ENCODE peak calls at places on chromosomes 12 and 14, in five cellular contexts. B is SK-N-SH, Y is IMR-90, Z is A549, H is K562. J is an unnamed sample.

GRCh38 chr12:6364037-6364360 is 11.4 kb downstream of the SCNN1A start:
- DNase-seq in H (no peak), Z (no peak), Y (no peak), B (no peak), J (no peak)

GRCh38 chr12:85273411-85274075 is 6.5 kb upstream of the ALX1 start:
- DNase-seq in B (no peak), Y (no peak), Z (no peak), H (no peak), J (no peak)

GRCh38 chr12:132362966-132363660 is 33.7 kb upstream of the GALNT9 start:
- DNase-seq in H (no peak), B (no peak), Z (no peak), Y (no peak), J (no peak)

GRCh38 chr14:101839236-101839635 is 77.7 kb downstream of the PPP2R5C start:
- DNase-seq in Z (no peak), B (no peak), Y (no peak), H (no peak), J (peak)

GRCh38 chr12:101663298-101663697 is 34.1 kb upstream of the CHPT1 start:
- DNase-seq in Y (no peak), H (no peak), B (no peak), Z (no peak), J (no peak)

GRCh38 chr14:73718742-73719251 is 4.6 kb upstream of the PNMA1 start:
- DNase-seq in Z (no peak), H (no peak), Y (no peak), B (peak), J (no peak)

GRCh38 chr12:64522807-64523206 is 70.9 kb downstream of the TBK1 start:
- DNase-seq in Z (no peak), B (no peak), H (no peak), Y (peak), J (no peak)

GRCh38 chr12:31506907-31507306 is 84.0 kb downstream of the DENND5B start:
- DNase-seq in Y (peak), H (no peak), B (no peak), Z (no peak), J (no peak)

GRCh38 chr14:38065101-38065762 is 142.5 kb upstream of the SSTR1 start:
- DNase-seq in B (no peak), H (no peak), Z (no peak), Y (no peak), J (no peak)

GRCh38 chr12:19683178-19683927 is 244.1 kb downstream of the AEBP2 start:
- DNase-seq in Z (peak), Y (peak), H (no peak), B (no peak), J (no peak)

GRCh38 chr12:10243803-10244520 is 31.3 kb downstream of the GABARAPL1 start:
- DNase-seq in Z (no peak), Y (no peak), H (no peak), B (no peak), J (peak)

GRCh38 chr14:92544051-92544730 is 30.6 kb downstream of the RIN3 start:
- DNase-seq in Y (no peak), H (no peak), Z (no peak), B (no peak), J (no peak)

GRCh38 chr14:102363182-102363952 is 626 bp downstream of the TECPR2 start:
- DNase-seq in H (peak), B (no peak), Z (peak), Y (peak), J (no peak)

GRCh38 chr12:117685115-117685926 is 283.5 kb downstream of the KSR2 start:
- DNase-seq in Y (no peak), B (peak), Z (peak), H (peak), J (no peak)

GRCh38 chr12:51238037-51238509 is 553 bp upstream of the DAZAP2 start:
- DNase-seq in Y (no peak), H (no peak), B (peak), Z (no peak), J (no peak)

GRCh38 chr12:55713721-55714120 is 2.1 kb upstream of the BLOC1S1 start:
- DNase-seq in Z (peak), H (no peak), Y (peak), B (no peak), J (no peak)

GRCh38 chr12:132356686-132357622 is 27.6 kb upstream of the GALNT9 start:
- DNase-seq in B (no peak), H (peak), Z (peak), Y (peak), J (no peak)

GRCh38 chr14:94317259-94317658 is 5.9 kb downstream of the SERPINA6 start:
- DNase-seq in H (no peak), B (no peak), Z (no peak), Y (no peak), J (no peak)

GRCh38 chr12:47851303-47851952 is 31.7 kb upstream of the HDAC7 start:
- DNase-seq in Y (no peak), H (no peak), Z (no peak), B (no peak), J (no peak)

GRCh38 chr12:42756841-42757661 is 167.5 kb upstream of the PRICKLE1 start:
- DNase-seq in Y (peak), Z (peak), B (no peak), H (no peak), J (no peak)

GRCh38 chr12:47885012-47885501 is 19.7 kb downstream of the VDR start:
- DNase-seq in Y (no peak), B (no peak), Z (no peak), H (peak), J (peak)

GRCh38 chr12:4307593-4308333 is 13.2 kb upstream of the TIGAR start:
- DNase-seq in Z (peak), Y (peak), B (peak), H (peak), J (no peak)

GRCh38 chr14:99820702-99821331 is 27.6 kb downstream of the EML1 start:
- DNase-seq in H (no peak), Y (no peak), B (no peak), Z (no peak), J (no peak)

GRCh38 chr14:58501214-58501816 is 73.8 kb downstream of the KIAA0586 start:
- DNase-seq in B (peak), Y (peak), H (peak), Z (peak), J (peak)

GRCh38 chr12:18747960-18748359 is 10.0 kb downstream of the CAPZA3 start:
- DNase-seq in Y (peak), B (no peak), Z (no peak), H (no peak), J (no peak)

GRCh38 chr12:25063873-25064598 is 115.1 kb upstream of the BCAT1 start:
- DNase-seq in Z (no peak), B (no peak), Y (no peak), H (no peak), J (no peak)

GRCh38 chr12:52005903-52006703 is 643 bp upstream of the TAMALIN start:
- DNase-seq in Z (no peak), Y (no peak), B (no peak), H (no peak), J (peak)

GRCh38 chr14:68669101-68669500 is 123.8 kb downstream of the ZFP36L1 start:
- DNase-seq in B (no peak), Z (no peak), H (no peak), Y (no peak), J (no peak)

DNA sequence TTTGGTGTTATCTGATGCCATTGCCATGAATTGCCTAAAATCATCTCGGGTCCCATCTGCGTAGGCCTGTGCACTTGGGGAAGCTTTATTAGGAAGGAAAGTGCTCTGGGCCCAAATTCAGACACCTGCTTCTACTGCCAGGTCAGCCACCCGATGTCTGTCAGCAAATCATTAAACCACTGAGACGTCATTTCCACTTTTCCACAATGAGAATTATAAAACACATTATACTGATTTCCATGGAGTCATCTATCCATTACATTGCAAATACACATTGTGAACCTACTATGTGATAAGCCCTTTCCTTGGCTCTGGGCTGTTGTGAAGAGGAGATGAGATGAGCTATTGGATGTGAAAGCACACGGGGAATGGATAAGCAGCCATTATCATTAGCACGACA is 1022.9 kb downstream of the BCL11B start:
- DNase-seq in B (no peak), H (no peak), Y (no peak), Z (no peak), J (no peak)
- TF ChIP-seq RCOR1 in B (no peak), H (no peak), Y (no peak), Z (no peak), J (no peak)

DNA sequence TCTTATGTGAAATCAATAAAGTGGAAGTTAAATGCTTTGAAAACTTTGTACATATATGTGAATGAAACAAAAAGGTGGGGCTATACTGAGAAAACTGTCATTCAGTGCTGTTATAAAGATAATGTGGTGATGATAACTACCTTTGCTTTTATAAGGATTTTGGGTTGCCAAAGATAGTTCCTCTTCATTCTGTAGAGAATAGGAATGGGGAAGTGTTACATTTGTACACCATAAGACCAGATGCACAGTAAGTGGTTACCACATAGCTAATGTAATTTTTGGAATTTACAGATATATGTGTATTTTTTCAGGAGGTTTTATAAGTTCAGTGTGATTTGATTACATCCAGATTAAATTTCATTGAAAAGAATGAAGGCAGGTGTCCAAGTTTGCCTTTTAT is 18.1 kb downstream of the RAB21 start:
- DNase-seq in Z (no peak), Y (no peak), H (no peak), B (no peak), J (no peak)
- TF ChIP-seq RCOR1 in Z (no peak), Y (no peak), H (no peak), B (no peak), J (no peak)

GRCh38 chr14:81400202-81400678 is at the start of gene STON2:
- DNase-seq in Y (no peak), B (no peak), Z (peak), H (peak), J (no peak)
- TF ChIP-seq RCOR1 in Y (no peak), B (no peak), Z (no peak), H (peak), J (no peak)

GRCh38 chr14:35158951-35159653 is 36.8 kb downstream of the PRORP start:
- DNase-seq in Y (peak), Z (no peak), B (no peak), H (no peak), J (no peak)

GRCh38 chr14:35158491-35158890 is 36.1 kb downstream of the PRORP start:
- DNase-seq in Z (no peak), Y (no peak), B (no peak), H (no peak), J (no peak)

GRCh38 chr14:35159742-35160409 is 37.5 kb downstream of the PRORP start:
- DNase-seq in H (no peak), Y (peak), Z (peak), B (no peak), J (no peak)

GRCh38 chr14:35163384-35163783 is 41.0 kb downstream of the PRORP start:
- DNase-seq in Y (no peak), B (no peak), H (no peak), Z (no peak), J (no peak)

GRCh38 chr14:35161231-35161630 is 38.9 kb downstream of the PRORP start:
- DNase-seq in B (no peak), H (no peak), Z (peak), Y (peak), J (no peak)
- TF ChIP-seq RCOR1 in B (no peak), H (no peak), Z (no peak), Y (no peak), J (no peak)

DNA sequence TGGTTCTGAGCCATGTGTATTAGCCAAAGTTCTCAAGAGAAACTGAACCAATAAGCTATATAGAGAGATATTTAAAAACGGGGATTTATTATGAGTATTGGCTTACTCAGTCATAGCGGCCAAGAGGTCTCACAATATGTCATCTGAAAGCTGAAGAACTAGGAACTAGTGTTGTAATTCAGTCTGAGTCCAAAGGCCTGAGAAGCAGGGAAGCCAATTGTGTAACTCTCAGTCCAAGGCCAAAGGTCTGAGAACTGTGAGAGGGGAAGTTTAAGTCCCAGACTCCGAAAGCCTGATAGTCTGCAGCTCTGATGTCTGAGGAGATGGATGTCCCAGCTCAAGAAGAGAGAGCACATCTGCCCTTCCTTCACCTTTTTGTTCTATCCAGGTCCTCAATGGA is 344.8 kb upstream of the USP15 start:
- DNase-seq in Y (no peak), H (no peak), Z (no peak), B (no peak), J (no peak)
- TF ChIP-seq RCOR1 in Y (no peak), H (no peak), Z (no peak), B (no peak), J (no peak)

GRCh38 chr12:57842342-57843294 is 3.9 kb downstream of the CTDSP2 start:
- DNase-seq in Z (no peak), H (no peak), B (no peak), Y (peak), J (no peak)
- TF ChIP-seq RCOR1 in Z (no peak), H (no peak), B (no peak), Y (no peak), J (no peak)

DNA sequence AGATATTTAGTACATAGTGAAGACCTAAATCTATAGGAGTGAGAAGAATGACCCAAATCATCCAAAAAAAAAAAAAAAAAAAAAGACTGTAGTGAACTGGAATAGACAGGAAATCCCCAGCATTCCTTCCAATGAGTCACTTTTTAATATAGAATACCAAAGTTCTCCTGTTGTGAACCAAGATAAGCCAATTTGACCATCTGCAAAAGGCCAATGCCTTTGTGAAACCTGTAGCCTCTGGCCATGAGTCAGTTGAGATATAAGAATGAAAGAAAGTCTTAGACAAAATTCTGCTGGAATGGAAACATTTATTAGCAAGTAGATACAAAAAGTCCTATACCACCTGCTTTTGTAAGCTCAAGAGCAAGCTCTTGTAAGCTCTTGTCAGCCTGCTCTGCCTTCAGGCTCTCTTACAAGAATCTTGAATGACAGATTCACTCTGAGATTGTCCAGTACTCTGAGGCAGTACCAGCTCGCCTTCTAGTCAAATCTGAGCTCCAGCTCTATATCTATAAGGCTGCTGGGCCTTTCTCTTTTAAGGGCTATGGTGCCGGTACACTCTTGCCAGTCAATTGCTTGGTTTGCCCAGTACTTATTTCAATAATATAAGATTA is 243.0 kb upstream of the TMTC1 start:
- DNase-seq in Y (peak), H (no peak), Z (no peak), B (no peak), J (no peak)
- TF ChIP-seq RCOR1 in Y (no peak), H (no peak), Z (no peak), B (no peak), J (no peak)

DNA sequence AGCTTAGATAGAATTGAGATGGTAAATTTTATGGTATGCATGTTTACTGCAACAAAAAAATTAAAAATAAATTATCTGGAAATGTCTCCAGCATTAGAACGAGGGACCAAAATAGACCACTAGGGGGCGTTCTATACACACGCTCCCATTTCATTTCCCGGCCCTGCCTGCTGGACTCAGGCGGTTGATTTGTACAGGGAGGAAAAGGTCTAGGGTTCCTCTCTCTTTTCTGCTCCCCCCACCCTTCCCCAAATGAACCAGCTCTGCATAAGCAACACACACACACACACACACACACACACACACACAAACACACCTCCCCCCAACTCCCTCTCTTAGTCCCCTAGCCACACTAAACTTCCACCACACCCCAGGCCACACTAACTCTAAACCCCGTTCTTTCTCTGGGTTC is 7.8 kb upstream of the DTX1 start:
- DNase-seq in Z (peak), B (peak), Y (peak), H (peak), J (no peak)
- TF ChIP-seq RCOR1 in Z (no peak), B (no peak), Y (no peak), H (no peak), J (no peak)